ENCODE peak calls at places on chromosome 1, in ten cellular contexts. H, S, J, F, N, A, U, V, W and B are unnamed samples.

GRCh38 chr1:117567976-117568375 is 37.9 kb upstream of the TENT5C start:
- DNase-seq in H (no peak), S (no peak), J (no peak), F (no peak), N (no peak), A (no peak), U (no peak), V (no peak), W (no peak), B (no peak)

GRCh38 chr1:42824481-42825057 is 7.4 kb upstream of the SVBP start:
- DNase-seq in H (no peak), S (no peak), J (no peak), F (no peak), N (no peak), A (no peak), U (no peak), V (no peak), W (no peak), B (no peak)

GRCh38 chr1:181133441-181133951 is 45.0 kb downstream of the IER5 start:
- DNase-seq in H (no peak), S (no peak), J (no peak), F (no peak), N (no peak), A (no peak), U (no peak), V (no peak), W (peak), B (peak)

GRCh38 chr1:70441392-70442035 is 30.4 kb downstream of the CTH start:
- DNase-seq in H (no peak), S (no peak), J (no peak), F (no peak), N (no peak), A (no peak), U (no peak), V (no peak), W (no peak), B (no peak)

GRCh38 chr1:15489052-15489736 is 13.3 kb downstream of the CELA2B start:
- DNase-seq in H (no peak), S (no peak), J (no peak), F (no peak), N (no peak), A (no peak), U (no peak), V (peak), W (no peak), B (no peak)

GRCh38 chr1:26297057-26297790 is 9.2 kb downstream of the UBXN11 start:
- DNase-seq in H (no peak), S (no peak), J (no peak), F (no peak), N (no peak), A (no peak), U (no peak), V (no peak), W (no peak), B (no peak)

GRCh38 chr1:242081446-242081845 is 82.5 kb upstream of the MAP1LC3C start:
- DNase-seq in H (no peak), S (no peak), J (no peak), F (no peak), N (no peak), A (no peak), U (no peak), V (no peak), W (no peak), B (no peak)

GRCh38 chr1:112397051-112397471 is 1.0 kb downstream of the CTTNBP2NL start:
- DNase-seq in H (no peak), S (no peak), J (no peak), F (no peak), N (no peak), A (no peak), U (no peak), V (no peak), W (no peak), B (no peak)

GRCh38 chr1:223081181-223081994 is 61.7 kb downstream of the TLR5 start:
- DNase-seq in H (peak), S (peak), J (peak), F (peak), N (peak), A (peak), U (peak), V (peak), W (peak), B (peak)

GRCh38 chr1:210236386-210236839 is 3.8 kb downstream of the SERTAD4 start:
- DNase-seq in H (peak), S (no peak), J (no peak), F (peak), N (no peak), A (no peak), U (no peak), V (no peak), W (no peak), B (no peak)

GRCh38 chr1:25020851-25021585 is 90.9 kb upstream of the RUNX3 start:
- DNase-seq in H (no peak), S (no peak), J (no peak), F (no peak), N (no peak), A (no peak), U (no peak), V (no peak), W (no peak), B (no peak)

GRCh38 chr1:150152772-150153461 is 3.2 kb downstream of the PLEKHO1 start:
- DNase-seq in H (peak), S (no peak), J (no peak), F (peak), N (no peak), A (no peak), U (peak), V (no peak), W (no peak), B (no peak)

GRCh38 chr1:192808588-192809285 is at the start of gene RGS2:
- DNase-seq in H (peak), S (peak), J (peak), F (peak), N (peak), A (peak), U (peak), V (peak), W (peak), B (peak)
- TF ChIP-seq CTCF in H (no peak), S (no peak), J (peak), F (peak), N (peak), A (no peak), U (no peak), V (no peak), W (no peak), B (no peak)

DNA sequence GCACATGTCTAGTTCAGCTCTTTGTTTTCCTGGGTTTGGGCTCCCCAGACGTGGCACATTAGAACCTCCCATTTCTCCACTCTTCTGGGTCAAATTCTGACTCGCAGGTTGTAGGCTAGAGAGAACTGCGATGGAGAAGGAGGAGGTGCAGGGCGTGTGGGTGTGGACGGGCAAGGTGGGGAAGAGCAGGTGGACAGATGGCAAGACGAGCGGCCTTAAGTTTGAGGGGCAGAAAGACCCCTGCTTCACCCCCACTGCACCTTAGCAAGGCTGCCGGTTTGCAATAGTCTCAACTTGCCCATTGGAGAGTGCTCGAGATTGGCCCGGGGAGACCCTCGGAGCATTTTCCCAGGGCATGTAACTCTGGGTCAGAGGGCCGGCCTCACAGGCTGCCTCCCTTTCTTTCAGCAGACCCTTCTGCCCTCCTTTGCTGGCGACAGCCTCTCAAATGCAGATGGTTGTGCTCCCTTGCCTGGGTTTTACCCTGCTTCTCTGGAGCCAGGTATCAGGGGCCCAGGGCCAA is 1.7 kb downstream of the IL24 start:
- DNase-seq in H (no peak), S (no peak), J (no peak), F (no peak), N (no peak), A (no peak), U (no peak), V (no peak), W (no peak), B (no peak)
- TF ChIP-seq CTCF in H (no peak), S (no peak), J (no peak), F (no peak), N (no peak), A (no peak), U (no peak), V (no peak), W (no peak), B (no peak)

GRCh38 chr1:156970017-156970416 is 49.6 kb downstream of the LRRC71 start:
- DNase-seq in H (peak), S (no peak), J (no peak), F (peak), N (no peak), A (no peak), U (no peak), V (no peak), W (no peak), B (no peak)
- TF ChIP-seq CTCF in H (peak), S (peak), J (peak), F (no peak), N (peak), A (no peak), U (no peak), V (no peak), W (no peak), B (no peak)

DNA sequence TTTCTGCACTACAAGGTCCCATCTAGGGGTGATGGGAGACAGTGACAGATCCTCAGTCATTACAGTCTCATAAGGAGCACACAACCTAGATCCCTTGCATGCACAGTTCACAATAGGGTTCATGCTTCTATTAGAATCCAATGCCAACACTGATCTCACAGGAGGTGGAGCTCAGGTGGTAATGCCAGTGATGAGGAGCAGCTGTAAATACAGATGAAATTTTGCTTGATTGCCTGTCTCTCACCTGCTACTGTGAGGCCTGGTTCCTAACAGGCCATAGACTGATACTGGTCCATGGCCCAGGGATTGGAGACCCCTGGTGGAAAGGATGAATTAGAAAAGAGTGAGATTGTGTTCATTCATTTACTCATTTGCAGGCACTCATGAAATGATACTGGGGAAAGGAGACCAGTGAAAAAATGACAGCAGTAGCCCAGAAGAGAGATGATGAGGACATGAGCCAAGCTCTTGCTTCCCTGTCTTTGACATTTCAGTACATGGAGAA is 251.6 kb upstream of the DUSP10 start:
- DNase-seq in H (no peak), S (no peak), J (no peak), F (no peak), N (no peak), A (no peak), U (no peak), V (no peak), W (no peak), B (no peak)
- TF ChIP-seq CTCF in H (no peak), S (no peak), J (no peak), F (no peak), N (peak), A (no peak), U (no peak), V (no peak), W (no peak), B (no peak)

DNA sequence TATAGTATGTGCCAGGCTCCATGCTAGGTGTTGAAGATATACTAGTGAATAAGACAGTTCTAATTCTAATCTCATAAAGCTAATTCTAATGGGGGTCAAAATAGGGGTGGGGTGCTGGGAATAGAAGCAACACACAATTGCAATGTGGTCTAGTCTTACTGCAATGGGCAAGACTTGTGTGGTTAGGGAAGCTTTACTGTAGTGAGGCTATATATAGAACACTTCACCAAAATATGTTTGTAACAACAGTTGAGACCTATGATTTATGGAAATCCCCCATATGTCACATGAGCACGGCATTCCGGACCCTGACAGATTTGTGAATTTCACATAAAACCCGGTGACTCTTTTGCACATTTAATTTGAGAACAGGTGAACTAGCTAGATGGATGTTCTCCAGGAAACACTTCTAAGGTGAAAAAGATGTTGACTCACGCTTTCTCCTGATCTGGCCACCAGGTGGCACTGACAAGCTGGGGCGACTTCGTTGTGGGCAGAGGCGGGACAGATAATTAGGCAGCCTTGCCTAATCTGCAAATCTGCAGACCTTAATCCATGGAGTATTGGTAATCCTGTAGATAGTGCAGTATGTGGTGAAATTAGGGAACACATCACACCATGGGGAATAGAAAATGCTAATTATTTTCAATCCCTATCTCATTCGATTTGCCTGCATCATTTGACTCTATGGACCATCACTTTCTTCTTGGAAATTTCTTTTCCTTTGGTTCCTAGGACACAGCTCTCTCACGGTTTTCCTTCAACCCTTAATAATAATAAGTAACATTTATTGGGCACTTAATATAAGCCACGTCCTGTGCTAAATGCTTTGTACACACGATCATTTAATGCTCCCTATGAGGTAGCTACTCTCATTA is 37.7 kb downstream of the KIAA0040 start:
- DNase-seq in H (peak), S (peak), J (peak), F (peak), N (peak), A (peak), U (peak), V (peak), W (peak), B (peak)
- TF ChIP-seq CTCF in H (peak), S (peak), J (peak), F (peak), N (peak), A (peak), U (peak), V (peak), W (peak), B (peak)

GRCh38 chr1:229895605-229896004 is 171.4 kb upstream of the GALNT2 start:
- DNase-seq in H (no peak), S (no peak), J (no peak), F (no peak), N (no peak), A (no peak), U (no peak), V (no peak), W (no peak), B (no peak)

GRCh38 chr1:229897540-229897939 is 169.5 kb upstream of the GALNT2 start:
- DNase-seq in H (no peak), S (no peak), J (no peak), F (no peak), N (no peak), A (no peak), U (no peak), V (no peak), W (no peak), B (no peak)

GRCh38 chr1:229905031-229905545 is 161.9 kb upstream of the GALNT2 start:
- DNase-seq in H (no peak), S (no peak), J (no peak), F (no peak), N (no peak), A (no peak), U (no peak), V (peak), W (no peak), B (no peak)

GRCh38 chr1:229896306-229896705 is 170.7 kb upstream of the GALNT2 start:
- DNase-seq in H (no peak), S (no peak), J (no peak), F (no peak), N (no peak), A (no peak), U (no peak), V (no peak), W (no peak), B (no peak)

GRCh38 chr1:229900220-229900619 is 166.8 kb upstream of the GALNT2 start:
- DNase-seq in H (no peak), S (no peak), J (no peak), F (no peak), N (no peak), A (no peak), U (no peak), V (no peak), W (no peak), B (no peak)
- TF ChIP-seq CTCF in H (no peak), S (no peak), J (no peak), F (no peak), N (no peak), A (no peak), U (no peak), V (no peak), W (no peak), B (no peak)